ENCODE peak calls at places on chromosomes 13 and 19, in ten cellular contexts. One of them, this sample, is unnamed.

GRCh38 chr19:41795031-41795461 is 1.3 kb upstream of the CEACAM3 start:
- DNase-seq in activated gamma-delta T cell treated with Interleukin-2 at 50 U/mL for 16 hours: peak
- DNase-seq in brain microvascular endothelial cell: peak
- DNase-seq in activated B cell treated with CpG ODN at 0.5 μM for 24 hours: no peak
- DNase-seq in LoVo: peak
- DNase-seq in fibroblast of lung: peak
- DNase-seq in T47D: no peak
- DNase-seq in neural crest cell: peak
- DNase-seq in AG10803: peak
- DNase-seq in NCI-H187: peak
- DNase-seq in this sample: no peak

GRCh38 chr19:56956503-56957226 is 116.1 kb upstream of the PEG3 start:
- DNase-seq in activated gamma-delta T cell treated with Interleukin-2 at 50 U/mL for 16 hours: no peak
- DNase-seq in brain microvascular endothelial cell: no peak
- DNase-seq in activated B cell treated with CpG ODN at 0.5 μM for 24 hours: no peak
- DNase-seq in LoVo: no peak
- DNase-seq in fibroblast of lung: no peak
- DNase-seq in T47D: no peak
- DNase-seq in neural crest cell: no peak
- DNase-seq in AG10803: no peak
- DNase-seq in NCI-H187: no peak
- DNase-seq in this sample: no peak

GRCh38 chr13:110662105-110662504 is 43.8 kb downstream of the CARS2 start:
- DNase-seq in activated gamma-delta T cell treated with Interleukin-2 at 50 U/mL for 16 hours: no peak
- DNase-seq in brain microvascular endothelial cell: no peak
- DNase-seq in activated B cell treated with CpG ODN at 0.5 μM for 24 hours: no peak
- DNase-seq in LoVo: no peak
- DNase-seq in fibroblast of lung: no peak
- DNase-seq in T47D: no peak
- DNase-seq in neural crest cell: no peak
- DNase-seq in AG10803: no peak
- DNase-seq in NCI-H187: no peak
- DNase-seq in this sample: no peak

GRCh38 chr19:13610042-13610691 is 103.9 kb upstream of the CACNA1A start:
- DNase-seq in activated gamma-delta T cell treated with Interleukin-2 at 50 U/mL for 16 hours: peak
- DNase-seq in brain microvascular endothelial cell: no peak
- DNase-seq in activated B cell treated with CpG ODN at 0.5 μM for 24 hours: no peak
- DNase-seq in LoVo: no peak
- DNase-seq in fibroblast of lung: no peak
- DNase-seq in T47D: no peak
- DNase-seq in neural crest cell: no peak
- DNase-seq in AG10803: no peak
- DNase-seq in NCI-H187: peak
- DNase-seq in this sample: no peak

GRCh38 chr13:99037756-99038155 is 59.9 kb upstream of the DOCK9 start:
- DNase-seq in activated gamma-delta T cell treated with Interleukin-2 at 50 U/mL for 16 hours: no peak
- DNase-seq in brain microvascular endothelial cell: no peak
- DNase-seq in activated B cell treated with CpG ODN at 0.5 μM for 24 hours: no peak
- DNase-seq in LoVo: no peak
- DNase-seq in fibroblast of lung: no peak
- DNase-seq in T47D: no peak
- DNase-seq in neural crest cell: no peak
- DNase-seq in AG10803: no peak
- DNase-seq in NCI-H187: no peak
- DNase-seq in this sample: no peak

GRCh38 chr13:104008571-104009435 is 942.6 kb upstream of the SLC10A2 start:
- DNase-seq in activated gamma-delta T cell treated with Interleukin-2 at 50 U/mL for 16 hours: no peak
- DNase-seq in brain microvascular endothelial cell: peak
- DNase-seq in activated B cell treated with CpG ODN at 0.5 μM for 24 hours: no peak
- DNase-seq in LoVo: no peak
- DNase-seq in fibroblast of lung: peak
- DNase-seq in T47D: no peak
- DNase-seq in neural crest cell: no peak
- DNase-seq in AG10803: no peak
- DNase-seq in NCI-H187: no peak
- DNase-seq in this sample: no peak

GRCh38 chr13:79402679-79403078 is 3.4 kb downstream of the RBM26 start:
- DNase-seq in activated gamma-delta T cell treated with Interleukin-2 at 50 U/mL for 16 hours: no peak
- DNase-seq in brain microvascular endothelial cell: no peak
- DNase-seq in activated B cell treated with CpG ODN at 0.5 μM for 24 hours: no peak
- DNase-seq in LoVo: no peak
- DNase-seq in fibroblast of lung: no peak
- DNase-seq in T47D: no peak
- DNase-seq in neural crest cell: no peak
- DNase-seq in AG10803: no peak
- DNase-seq in NCI-H187: no peak
- DNase-seq in this sample: no peak

GRCh38 chr13:97258801-97259200 is 36.7 kb downstream of the MBNL2 start:
- DNase-seq in activated gamma-delta T cell treated with Interleukin-2 at 50 U/mL for 16 hours: no peak
- DNase-seq in brain microvascular endothelial cell: peak
- DNase-seq in activated B cell treated with CpG ODN at 0.5 μM for 24 hours: no peak
- DNase-seq in LoVo: no peak
- DNase-seq in fibroblast of lung: peak
- DNase-seq in T47D: no peak
- DNase-seq in neural crest cell: no peak
- DNase-seq in AG10803: peak
- DNase-seq in NCI-H187: no peak
- DNase-seq in this sample: no peak

GRCh38 chr13:113049521-113049941 is 56.1 kb upstream of the F7 start:
- DNase-seq in activated gamma-delta T cell treated with Interleukin-2 at 50 U/mL for 16 hours: no peak
- DNase-seq in brain microvascular endothelial cell: no peak
- DNase-seq in activated B cell treated with CpG ODN at 0.5 μM for 24 hours: no peak
- DNase-seq in LoVo: no peak
- DNase-seq in fibroblast of lung: no peak
- DNase-seq in T47D: no peak
- DNase-seq in neural crest cell: no peak
- DNase-seq in AG10803: peak
- DNase-seq in NCI-H187: no peak
- DNase-seq in this sample: no peak

GRCh38 chr13:29170451-29171082 is 350.4 kb downstream of the MTUS2 start:
- DNase-seq in activated gamma-delta T cell treated with Interleukin-2 at 50 U/mL for 16 hours: no peak
- DNase-seq in brain microvascular endothelial cell: no peak
- DNase-seq in activated B cell treated with CpG ODN at 0.5 μM for 24 hours: no peak
- DNase-seq in LoVo: no peak
- DNase-seq in fibroblast of lung: no peak
- DNase-seq in T47D: no peak
- DNase-seq in neural crest cell: no peak
- DNase-seq in AG10803: no peak
- DNase-seq in NCI-H187: no peak
- DNase-seq in this sample: no peak

GRCh38 chr13:87120476-87120875 is 550.7 kb upstream of the SLITRK5 start:
- DNase-seq in activated gamma-delta T cell treated with Interleukin-2 at 50 U/mL for 16 hours: no peak
- DNase-seq in brain microvascular endothelial cell: no peak
- DNase-seq in activated B cell treated with CpG ODN at 0.5 μM for 24 hours: no peak
- DNase-seq in LoVo: no peak
- DNase-seq in fibroblast of lung: no peak
- DNase-seq in T47D: no peak
- DNase-seq in neural crest cell: no peak
- DNase-seq in AG10803: no peak
- DNase-seq in NCI-H187: no peak
- DNase-seq in this sample: no peak

GRCh38 chr19:28980236-28980868 is 232.6 kb downstream of the UQCRFS1 start:
- DNase-seq in activated gamma-delta T cell treated with Interleukin-2 at 50 U/mL for 16 hours: no peak
- DNase-seq in brain microvascular endothelial cell: peak
- DNase-seq in activated B cell treated with CpG ODN at 0.5 μM for 24 hours: no peak
- DNase-seq in LoVo: no peak
- DNase-seq in fibroblast of lung: no peak
- DNase-seq in T47D: no peak
- DNase-seq in neural crest cell: no peak
- DNase-seq in AG10803: peak
- DNase-seq in NCI-H187: no peak
- DNase-seq in this sample: no peak

GRCh38 chr19:6464070-6464873 is at the start of gene CRB3:
- DNase-seq in activated gamma-delta T cell treated with Interleukin-2 at 50 U/mL for 16 hours: peak
- DNase-seq in brain microvascular endothelial cell: no peak
- DNase-seq in activated B cell treated with CpG ODN at 0.5 μM for 24 hours: no peak
- DNase-seq in LoVo: peak
- DNase-seq in fibroblast of lung: no peak
- DNase-seq in T47D: peak
- DNase-seq in neural crest cell: no peak
- DNase-seq in AG10803: no peak
- DNase-seq in NCI-H187: peak
- DNase-seq in this sample: peak

GRCh38 chr19:50975766-50976165 is 6.4 kb upstream of the KLK6 start:
- DNase-seq in activated gamma-delta T cell treated with Interleukin-2 at 50 U/mL for 16 hours: no peak
- DNase-seq in brain microvascular endothelial cell: no peak
- DNase-seq in activated B cell treated with CpG ODN at 0.5 μM for 24 hours: no peak
- DNase-seq in LoVo: peak
- DNase-seq in fibroblast of lung: no peak
- DNase-seq in T47D: no peak
- DNase-seq in neural crest cell: no peak
- DNase-seq in AG10803: no peak
- DNase-seq in NCI-H187: no peak
- DNase-seq in this sample: peak